ENCODE peak calls at places on chromosomes 7 and 10, in ten cellular contexts. Z is mammary epithelial cell; I is cardiac muscle cell; D is endodermal cell; J is CD8-positive, alpha-beta memory T cell; B is body of pancreas; C is neuronal stem cell; Y is endothelial cell of umbilical vein; G is MM.1S; L is brain microvascular endothelial cell. W is an unnamed sample.

GRCh38 chr10:6239213-6239991 is 36.7 kb downstream of the PFKFB3 start:
- DNase-seq in Z (peak; percentile 98), I (no peak), D (peak; percentile 16), J (no peak), B (peak; percentile 73), C (no peak), Y (peak; percentile 94), G (peak; percentile 56), L (peak; percentile 94), W (no peak)

GRCh38 chr10:47383254-47384147 is 592 bp downstream of the ZNF488 start:
- DNase-seq in Z (no peak), I (no peak), D (peak; percentile 77), J (no peak), B (no peak), C (no peak), Y (no peak), G (no peak), L (no peak), W (peak; percentile 88)

GRCh38 chr7:1027285-1028043 is 16.9 kb upstream of the GPR146 start:
- DNase-seq in Z (no peak), I (peak; percentile 56), D (peak; percentile 68), J (no peak), B (peak; percentile 53), C (no peak), Y (peak; percentile 44), G (no peak), L (peak; percentile 14), W (peak; percentile 72)

GRCh38 chr10:60490013-60490412 is 100.3 kb upstream of the ANK3 start:
- DNase-seq in Z (no peak), I (no peak), D (no peak), J (no peak), B (no peak), C (no peak), Y (no peak), G (no peak), L (peak; percentile 51), W (no peak)

GRCh38 chr7:28165971-28166955 is 14.3 kb downstream of the JAZF1 start:
- DNase-seq in Z (peak; percentile 68), I (no peak), D (no peak), J (no peak), B (no peak), C (no peak), Y (no peak), G (no peak), L (no peak), W (no peak)

GRCh38 chr7:128406147-128406985 is 3.4 kb downstream of the IMPDH1 start:
- DNase-seq in Z (no peak), I (no peak), D (peak; percentile 64), J (no peak), B (no peak), C (no peak), Y (no peak), G (no peak), L (no peak), W (peak; percentile 74)

GRCh38 chr7:7109934-7110333 is 72.4 kb upstream of the C1GALT1 start:
- DNase-seq in Z (no peak), I (no peak), D (no peak), J (no peak), B (no peak), C (no peak), Y (no peak), G (peak; percentile 28), L (no peak), W (no peak)

GRCh38 chr7:38398725-38399321 is 125.4 kb upstream of the TARP start:
- DNase-seq in Z (peak; percentile 5), I (peak; percentile 77), D (peak; percentile 77), J (peak; percentile 27), B (peak; percentile 45), C (peak; percentile 31), Y (peak; percentile 60), G (peak; percentile 62), L (peak; percentile 37), W (peak; percentile 73)

GRCh38 chr10:43594944-43595589 is 11.2 kb upstream of the ZNF485 start:
- DNase-seq in Z (no peak), I (no peak), D (no peak), J (peak; percentile 19), B (peak; percentile 22), C (no peak), Y (peak; percentile 40), G (peak; percentile 78), L (peak; percentile 62), W (no peak)

GRCh38 chr7:105352018-105352612 is 36.6 kb downstream of the SRPK2 start:
- DNase-seq in Z (peak; percentile 68), I (no peak), D (no peak), J (peak; percentile 77), B (peak; percentile 71), C (no peak), Y (peak; percentile 81), G (peak; percentile 95), L (peak; percentile 72), W (no peak)

GRCh38 chr10:116785867-116786266 is 43.5 kb upstream of the HSPA12A start:
- DNase-seq in Z (no peak), I (no peak), D (no peak), J (no peak), B (no peak), C (no peak), Y (no peak), G (no peak), L (no peak), W (no peak)

GRCh38 chr10:817371-817770 is 114.1 kb downstream of the LARP4B start:
- DNase-seq in Z (no peak), I (no peak), D (no peak), J (no peak), B (no peak), C (no peak), Y (no peak), G (no peak), L (no peak), W (no peak)

GRCh38 chr7:52120908-52121307 is 804.3 kb upstream of the COBL start:
- DNase-seq in Z (no peak), I (no peak), D (no peak), J (no peak), B (no peak), C (no peak), Y (no peak), G (no peak), L (no peak), W (peak; percentile 49)

GRCh38 chr7:158672975-158673374 is 31.6 kb downstream of the NCAPG2 start:
- DNase-seq in Z (peak; percentile 1), I (no peak), D (no peak), J (no peak), B (no peak), C (no peak), Y (no peak), G (no peak), L (no peak), W (no peak)

DNA sequence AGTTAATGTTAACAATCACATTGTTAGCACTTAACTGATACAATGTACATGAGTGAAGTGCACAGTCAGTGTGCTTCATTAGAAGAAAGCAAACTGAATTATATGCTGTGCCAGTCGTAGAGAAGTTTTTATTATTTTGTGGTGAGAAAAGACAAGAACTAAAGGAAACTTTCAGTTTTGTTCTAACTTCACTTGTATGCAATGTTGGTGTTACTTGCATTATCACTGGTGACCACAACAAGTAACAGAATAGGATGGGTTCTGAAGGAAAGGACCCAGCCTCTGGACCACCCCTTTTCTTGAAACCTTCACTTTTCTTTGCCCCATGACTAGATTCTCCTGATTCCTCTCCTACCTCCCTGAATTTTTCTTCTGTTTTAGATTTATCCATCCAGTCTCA is 123.3 kb upstream of the GAD2 start:
- DNase-seq in Z (no peak), I (no peak), D (no peak), J (no peak), B (no peak), C (no peak), Y (no peak), G (peak; percentile 32), L (no peak), W (no peak)
- H3K27ac ChIP-seq in Z (no peak overlapping the region), I (no peak overlapping the region), D (no peak overlapping the region), J (no peak overlapping the region), B (no peak overlapping the region), C (no peak overlapping the region), Y (no peak overlapping the region), G (no peak overlapping the region), L (no peak overlapping the region), W (no peak overlapping the region)

GRCh38 chr7:9691286-9691685 is 1257.9 kb downstream of the NXPH1 start:
- DNase-seq in Z (no peak), I (peak; percentile 12), D (peak; percentile 78), J (no peak), B (no peak), C (no peak), Y (no peak), G (no peak), L (no peak), W (peak; percentile 28)
- H3K27ac ChIP-seq in Z (no peak overlapping the region), I (no peak overlapping the region), D (no peak overlapping the region), J (no peak overlapping the region), B (no peak overlapping the region), C (no peak overlapping the region), Y (no peak overlapping the region), G (no peak overlapping the region), L (no peak overlapping the region), W (no peak overlapping the region)

DNA sequence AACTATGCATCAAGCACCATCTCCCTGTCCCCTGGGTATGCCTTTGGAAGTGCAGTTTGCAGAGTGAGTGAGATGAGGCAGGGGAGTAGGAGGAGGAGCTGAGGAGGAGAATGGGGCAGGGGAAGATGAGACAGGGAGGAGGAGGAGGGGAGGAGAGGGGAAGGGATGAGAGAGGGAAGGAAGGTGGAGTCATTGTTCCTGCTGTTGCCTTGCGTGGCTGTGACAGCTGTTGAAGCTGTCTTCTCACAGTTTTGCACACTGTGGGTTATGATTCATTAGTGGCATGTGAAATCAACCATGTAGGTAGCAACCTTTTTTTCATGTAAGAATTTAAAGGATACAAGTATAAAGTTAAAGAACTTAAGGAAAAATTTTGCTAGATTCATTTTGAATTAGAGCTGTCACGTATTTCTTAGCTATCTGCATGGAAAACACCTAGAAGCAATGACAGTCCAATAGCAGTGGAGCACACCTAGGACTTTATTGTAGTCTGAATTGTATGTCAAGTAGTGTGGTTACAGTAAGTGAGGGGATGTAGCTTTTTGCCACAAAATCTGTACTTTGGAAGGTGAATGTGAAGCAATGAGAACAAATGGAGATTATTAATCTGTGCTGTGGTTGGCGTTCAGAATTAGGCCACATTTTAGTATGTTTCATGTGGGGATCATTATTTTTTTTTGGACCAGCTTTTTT is 21.7 kb downstream of the CCM2 start:
- DNase-seq in Z (peak; percentile 51), I (no peak), D (no peak), J (no peak), B (no peak), C (no peak), Y (peak; percentile 24), G (no peak), L (peak; percentile 57), W (no peak)
- H3K27ac ChIP-seq in Z (no peak overlapping the region), I (no peak overlapping the region), D (no peak overlapping the region), J (no peak overlapping the region), B (no peak overlapping the region), C (no peak overlapping the region), Y (no peak overlapping the region), G (no peak overlapping the region), L (no peak overlapping the region), W (no peak overlapping the region)

DNA sequence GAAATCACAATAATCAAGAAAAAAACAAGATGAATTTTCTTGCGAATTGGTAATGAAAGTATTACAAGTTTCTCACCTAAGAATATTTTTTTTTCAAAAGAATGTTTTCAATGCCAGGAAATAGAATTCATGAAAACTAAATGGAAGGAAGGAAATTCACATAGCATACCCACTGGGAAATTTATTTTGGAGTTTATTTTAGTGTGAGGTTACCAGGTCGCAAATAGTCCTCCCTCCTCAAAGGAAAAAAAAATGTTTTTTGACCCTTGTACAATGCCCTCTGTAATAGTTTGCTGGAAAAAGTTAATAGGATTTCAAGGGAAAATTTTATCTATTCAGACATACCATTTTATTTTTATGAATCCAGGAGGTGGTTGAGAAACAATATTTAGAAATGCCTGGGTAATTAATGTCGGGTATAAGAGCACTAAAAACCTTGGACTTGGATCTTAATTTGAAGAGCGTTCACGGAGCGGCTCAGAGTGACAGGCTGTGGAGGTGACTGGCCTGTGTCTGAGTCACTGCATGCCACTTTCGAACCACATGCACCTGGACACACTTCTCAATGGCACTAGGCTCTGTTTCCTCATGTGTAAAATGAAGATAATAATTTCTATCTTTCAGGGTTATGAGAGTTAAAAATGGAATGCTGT is 28.2 kb downstream of the CUBN start:
- DNase-seq in Z (no peak), I (no peak), D (no peak), J (no peak), B (no peak), C (no peak), Y (peak; percentile 70), G (no peak), L (no peak), W (no peak)
- H3K27ac ChIP-seq in Z (no peak overlapping the region), I (no peak overlapping the region), D (no peak overlapping the region), J (no peak overlapping the region), B (no peak overlapping the region), C (no peak overlapping the region), Y (peak overlapping the region; percentile 65), G (no peak overlapping the region), L (no peak overlapping the region), W (no peak overlapping the region)